ENCODE peak calls at places on chromosome 14, in ten cellular contexts. F is adrenal gland, N is stomach, Z is IMR-90, P is uterus, R is ovary, O is K562, H is esophagus squamous epithelium, Q is HCT116, K is prostate gland. Y is an unnamed sample.

GRCh38 chr14:76777721-76778120 is 16.5 kb downstream of the VASH1 start:
- DNase-seq in H (no peak), Z (no peak), K (no peak), N (no peak), P (no peak), Q (no peak), R (no peak), O (no peak), F (no peak), Y (no peak)

GRCh38 chr14:102770147-102770909 is 6.9 kb upstream of the TRAF3 start:
- DNase-seq in Q (no peak), Z (no peak), F (no peak), N (no peak), O (no peak), H (no peak), R (no peak), K (no peak), P (no peak), Y (no peak)

GRCh38 chr14:23078692-23079116 is 16.2 kb downstream of the ACIN1 start:
- DNase-seq in N (peak; percentile 55), R (peak; percentile 64), Z (peak; percentile 98), O (no peak), H (no peak), K (no peak), Q (no peak), P (peak; percentile 75), F (peak; percentile 84), Y (peak; percentile 45)

GRCh38 chr14:101248840-101249675 is 312.2 kb upstream of the DIO3 start:
- DNase-seq in Q (no peak), K (no peak), N (peak; percentile 16), P (no peak), Z (no peak), H (no peak), R (no peak), F (no peak), O (no peak), Y (no peak)

GRCh38 chr14:73591690-73592448 is at the start of gene ACOT4:
- DNase-seq in R (no peak), N (peak; percentile 55), K (no peak), Z (peak; percentile 20), F (no peak), P (no peak), H (no peak), O (no peak), Q (no peak), Y (no peak)

GRCh38 chr14:24051162-24051788 is 534 bp upstream of the CARMIL3 start:
- DNase-seq in F (no peak), Z (no peak), Q (no peak), O (no peak), K (no peak), P (no peak), R (peak; percentile 21), N (peak; percentile 28), H (no peak), Y (no peak)

GRCh38 chr14:100150932-100151587 is 8.4 kb downstream of the DEGS2 start:
- DNase-seq in H (no peak), Q (no peak), Z (no peak), N (no peak), K (no peak), O (no peak), R (no peak), P (no peak), F (no peak), Y (no peak)

GRCh38 chr14:32259368-32260013 is 56.4 kb upstream of the RNU6-8 start:
- DNase-seq in N (no peak), O (peak; percentile 28), H (no peak), Q (peak; percentile 56), F (no peak), P (no peak), K (no peak), R (no peak), Z (peak; percentile 63), Y (no peak)

GRCh38 chr14:89644641-89645040 is 227.6 kb upstream of the FOXN3 start:
- DNase-seq in K (no peak), F (no peak), P (no peak), N (no peak), H (no peak), Q (no peak), R (no peak), O (no peak), Z (no peak), Y (no peak)

GRCh38 chr14:36718216-36718615 is 56.6 kb downstream of the PAX9 start:
- DNase-seq in F (no peak), H (no peak), R (no peak), K (no peak), Z (no peak), O (no peak), N (no peak), Q (no peak), P (no peak), Y (no peak)

GRCh38 chr14:75295061-75295461 is 16.4 kb downstream of the FOS start:
- DNase-seq in N (peak; percentile 69), F (peak; percentile 72), H (no peak), P (peak; percentile 65), R (peak; percentile 72), O (peak; percentile 65), Z (peak; percentile 78), K (peak; percentile 50), Q (no peak), Y (peak; percentile 53)
- TF ChIP-seq POLR2A in N (no peak), F (peak; percentile 32), H (no peak), P (no peak), R (no peak), O (no peak), Z (peak; percentile 1), K (peak; percentile 20), Q (no peak), Y (peak; percentile 28)

GRCh38 chr14:34227834-34228662 is 234.0 kb downstream of the SPTSSA start:
- DNase-seq in F (peak; percentile 50), Q (peak; percentile 37), H (no peak), Z (peak; percentile 44), R (peak; percentile 31), K (peak; percentile 56), P (peak; percentile 56), N (peak; percentile 72), O (peak; percentile 56), Y (peak; percentile 27)
- H3K27ac ChIP-seq in F (no peak overlapping the region), Q (no peak overlapping the region), H (no peak overlapping the region), Z (no peak overlapping the region), R (no peak overlapping the region), K (no peak overlapping the region), P (no peak overlapping the region), N (peak overlapping the region; percentile 59), O (no peak overlapping the region), Y (no peak overlapping the region)

DNA sequence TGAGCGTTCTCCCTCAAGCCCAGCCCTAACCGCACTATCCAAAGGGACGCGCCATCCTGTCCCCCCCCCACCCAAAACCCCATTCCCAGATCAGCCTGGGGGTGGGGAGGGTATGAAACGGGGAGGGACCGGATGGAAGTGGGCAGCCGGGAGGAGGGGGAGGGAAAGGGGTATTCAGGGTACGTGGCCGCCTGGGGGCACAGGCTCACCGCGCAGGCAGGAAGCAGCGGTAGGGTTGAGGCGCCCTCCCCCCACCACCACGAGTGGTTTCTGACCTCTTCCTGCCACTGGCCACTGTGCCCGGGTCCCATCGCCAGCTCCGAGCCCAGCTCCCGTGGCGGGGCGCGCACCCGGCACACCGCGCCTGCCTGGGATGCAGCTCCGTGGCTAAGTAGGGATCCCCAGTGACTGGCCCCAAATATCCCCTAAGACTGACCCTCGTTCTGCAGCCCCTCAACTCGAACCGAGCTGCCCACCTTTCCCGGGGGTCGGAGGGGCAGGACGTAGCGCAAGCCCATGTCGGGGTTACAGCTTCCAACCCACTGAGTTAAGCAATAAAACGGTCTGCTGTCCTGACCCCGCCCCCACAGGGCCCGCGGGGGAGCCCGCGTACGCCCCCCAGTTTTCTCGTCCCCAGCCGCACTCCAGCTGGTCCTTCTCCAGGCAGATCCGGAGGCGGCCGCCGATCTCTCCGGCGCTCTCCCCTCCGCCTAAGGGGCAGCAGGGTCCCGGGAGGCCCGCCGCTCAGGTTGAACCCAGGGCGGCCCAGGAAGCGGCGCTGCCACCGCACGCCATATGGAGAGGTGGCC is 1.2 kb downstream of the ACTN1 start:
- DNase-seq in K (peak; percentile 68), Z (peak; percentile 95), R (peak; percentile 76), O (peak; percentile 59), P (peak; percentile 82), N (peak; percentile 44), F (peak; percentile 74), Q (no peak), H (no peak), Y (peak; percentile 47)
- TF ChIP-seq POLR2A in K (peak; percentile 60), Z (peak; percentile 93), R (peak; percentile 41), O (no peak), P (peak; percentile 72), N (no peak), F (no peak), Q (no peak), H (no peak), Y (no peak)

GRCh38 chr14:94628578-94628977 is 16.4 kb downstream of the SERPINA3 start:
- DNase-seq in K (no peak), Q (no peak), N (no peak), F (no peak), Z (no peak), P (no peak), H (no peak), R (no peak), O (no peak), Y (no peak)
- H3K27ac ChIP-seq in K (no peak overlapping the region), Q (no peak overlapping the region), N (no peak overlapping the region), F (no peak overlapping the region), Z (no peak overlapping the region), P (no peak overlapping the region), H (no peak overlapping the region), R (no peak overlapping the region), O (no peak overlapping the region), Y (no peak overlapping the region)

DNA sequence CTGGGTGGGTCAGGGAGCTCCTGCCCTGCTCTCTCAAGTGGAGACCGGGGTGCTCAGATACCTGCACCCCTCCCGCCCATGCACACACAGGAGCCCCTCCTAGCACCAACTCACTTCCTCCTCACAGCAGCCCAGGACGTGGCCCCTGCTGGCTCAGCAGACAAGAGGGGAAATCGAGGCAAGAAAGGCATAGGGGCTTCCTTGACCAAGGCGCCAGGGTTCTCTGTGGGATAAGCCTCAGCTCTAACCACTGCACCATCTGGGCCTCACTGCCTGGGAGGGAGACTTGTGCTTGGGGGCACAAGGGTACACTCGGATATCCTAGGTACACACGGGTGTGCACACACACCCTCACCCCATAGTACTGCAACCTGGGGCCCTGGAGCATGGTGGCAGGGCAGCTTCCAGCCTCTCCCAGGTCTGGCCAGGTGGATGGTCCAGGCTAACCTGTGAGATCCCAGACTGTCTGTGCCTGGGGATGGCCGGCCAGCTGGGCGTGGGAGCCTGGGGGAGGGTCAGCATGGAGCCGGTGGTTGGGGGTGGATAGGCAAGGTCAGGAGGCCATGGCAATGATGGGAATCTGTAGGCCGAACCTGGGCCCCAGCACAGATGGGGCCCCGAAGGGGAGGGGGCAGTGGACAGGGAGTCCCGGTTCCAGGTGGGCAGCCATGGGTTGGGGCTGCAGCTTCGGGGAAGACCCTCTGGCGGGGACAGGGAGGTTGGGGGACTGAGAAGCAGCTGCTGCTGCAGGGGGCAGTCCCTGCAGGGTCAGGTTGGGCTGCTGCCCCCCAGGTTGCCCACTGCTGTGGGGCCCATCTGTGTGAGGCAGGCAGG is 312.4 kb downstream of the TMEM121 start:
- DNase-seq in R (no peak), O (no peak), P (no peak), N (no peak), H (no peak), Z (no peak), F (no peak), K (no peak), Q (no peak), Y (no peak)
- TF ChIP-seq POLR2A in R (no peak), O (no peak), P (no peak), N (no peak), H (no peak), Z (no peak), F (no peak), K (no peak), Q (no peak), Y (no peak)